ENCODE peak calls at places on chromosomes 13 and 19, in four cellular contexts. D is IMR-90, R is H1, H is H9. A is an unnamed sample.

GRCh38 chr13:110251227-110251791 is 55.6 kb downstream of the COL4A1 start:
- DNase-seq in R (peak; percentile 41), H (no peak), D (no peak), A (no peak)

GRCh38 chr13:24130134-24130792 is 30.3 kb upstream of the SPATA13 start:
- DNase-seq in D (peak; percentile 13), H (no peak), R (no peak), A (no peak)

GRCh38 chr19:38143847-38144246 is 80.2 kb downstream of the DPF1 start:
- DNase-seq in D (no peak), R (no peak), H (no peak), A (peak; percentile 19)

GRCh38 chr13:82370306-82370705 is 1512.0 kb downstream of the SLITRK1 start:
- DNase-seq in H (no peak), D (no peak), R (no peak), A (peak; percentile 31)

GRCh38 chr13:100573121-100573520 is 15.5 kb downstream of the GGACT start:
- DNase-seq in H (peak; percentile 73), D (peak; percentile 82), R (peak; percentile 75), A (peak; percentile 85)

GRCh38 chr13:32284927-32285632 is 30.1 kb downstream of the ZAR1L start:
- DNase-seq in H (no peak), R (no peak), D (peak; percentile 82), A (peak; percentile 9)

GRCh38 chr19:49340069-49340864 is 5.1 kb downstream of the CD37 start:
- DNase-seq in H (peak; percentile 82), R (peak; percentile 75), D (no peak), A (peak; percentile 79)

GRCh38 chr13:93079294-93079693 is 147.3 kb upstream of the GPC6 start:
- DNase-seq in H (no peak), R (no peak), D (peak; percentile 64), A (peak; percentile 7)

GRCh38 chr13:23588576-23589141 is 18.4 kb downstream of the TNFRSF19 start:
- DNase-seq in H (no peak), D (no peak), R (no peak), A (no peak)

GRCh38 chr19:5355076-5355475 is 14.5 kb upstream of the PTPRS start:
- DNase-seq in D (no peak), H (no peak), R (no peak), A (no peak)

GRCh38 chr19:35141627-35142401 is 1.2 kb upstream of the FXYD7 start:
- DNase-seq in H (no peak), R (peak; percentile 65), D (no peak), A (no peak)

GRCh38 chr19:57282011-57282636 is 1.8 kb downstream of the ZNF460 start:
- DNase-seq in H (no peak), D (no peak), R (no peak), A (no peak)

GRCh38 chr19:56088454-56089215 is 32.5 kb downstream of the ZNF787 start:
- DNase-seq in D (no peak), H (no peak), R (no peak), A (no peak)

GRCh38 chr13:90485441-90485840 is 862.0 kb upstream of the MIR17HG start:
- DNase-seq in D (peak; percentile 65), H (no peak), R (no peak), A (no peak)

GRCh38 chr19:11963566-11964355 is 1.1 kb upstream of the ZNF763 start:
- DNase-seq in R (peak; percentile 87), H (peak; percentile 82), D (peak; percentile 61), A (peak; percentile 87)

GRCh38 chr13:42525035-42525504 is 48.9 kb upstream of the TNFSF11 start:
- DNase-seq in H (no peak), R (no peak), D (no peak), A (no peak)

GRCh38 chr13:97274782-97275252 is 52.7 kb downstream of the MBNL2 start:
- DNase-seq in D (peak; percentile 87), H (no peak), R (no peak), A (no peak)

GRCh38 chr19:35236638-35237400 is 8.3 kb upstream of the FAM187B start:
- DNase-seq in H (no peak), R (no peak), D (no peak), A (peak; percentile 67)

GRCh38 chr19:51029718-51030117 is 3.3 kb upstream of the KLK11 start:
- DNase-seq in D (no peak), H (no peak), R (no peak), A (peak; percentile 61)

GRCh38 chr19:6359942-6360341 is 1.4 kb upstream of the CLPP start:
- DNase-seq in D (no peak), R (no peak), H (no peak), A (no peak)

GRCh38 chr19:13835791-13836723 is 40.8 kb downstream of the ZSWIM4 start:
- DNase-seq in H (no peak), R (no peak), D (no peak), A (no peak)

GRCh38 chr19:34493649-34494044 is 12.1 kb downstream of the WTIP start:
- DNase-seq in R (no peak), H (no peak), D (no peak), A (no peak)

GRCh38 chr19:2475702-2476450 is at the start of gene GADD45B:
- DNase-seq in D (peak; percentile 97), H (peak; percentile 95), R (peak; percentile 97), A (peak; percentile 98)

GRCh38 chr19:50486823-50487515 is 10.3 kb upstream of the GARIN5A start:
- DNase-seq in H (peak; percentile 88), D (peak; percentile 19), R (peak; percentile 97), A (peak; percentile 95)

GRCh38 chr13:79386125-79386822 is 19.8 kb downstream of the RBM26 start:
- DNase-seq in H (no peak), R (no peak), D (no peak), A (no peak)

GRCh38 chr13:97212540-97213146 is 9.5 kb upstream of the MBNL2 start:
- DNase-seq in D (peak; percentile 49), R (no peak), H (no peak), A (peak; percentile 66)

GRCh38 chr13:89900104-89900760 is 1447.3 kb upstream of the MIR17HG start:
- DNase-seq in H (no peak), D (no peak), R (no peak), A (no peak)

GRCh38 chr19:13010038-13010991 is 15.0 kb downstream of the NFIX start:
- DNase-seq in R (peak; percentile 83), H (peak; percentile 48), D (no peak), A (no peak)

GRCh38 chr13:100138859-100139491 is 50.1 kb downstream of the PCCA start:
- DNase-seq in D (no peak), H (no peak), R (no peak), A (no peak)

GRCh38 chr13:35857769-35858168 is 273.4 kb downstream of the DCLK1 start:
- DNase-seq in H (peak; percentile 76), R (peak; percentile 52), D (peak; percentile 32), A (peak; percentile 88)

GRCh38 chr19:11657307-11657706 is 60.0 kb downstream of the ZNF627 start:
- DNase-seq in D (no peak), H (no peak), R (no peak), A (peak; percentile 40)

GRCh38 chr19:16874250-16874977 is 14.4 kb upstream of the F2RL3 start:
- DNase-seq in H (no peak), R (no peak), D (no peak), A (no peak)

GRCh38 chr19:18271433-18271841 is 2.8 kb downstream of the IQCN start:
- DNase-seq in H (no peak), R (no peak), D (no peak), A (no peak)

GRCh38 chr13:24187185-24187584 is 26.7 kb downstream of the SPATA13 start:
- DNase-seq in D (peak; percentile 64), R (no peak), H (no peak), A (peak; percentile 40)

GRCh38 chr19:55255618-55256423 is 3.0 kb downstream of the PPP6R1 start:
- DNase-seq in D (peak; percentile 60), H (no peak), R (no peak), A (no peak)

GRCh38 chr19:42445948-42446347 is 3.2 kb upstream of the CXCL17 start:
- DNase-seq in H (no peak), D (no peak), R (no peak), A (no peak)
- H3K4ac ChIP-seq in H (no peak overlapping the region), D (no peak overlapping the region), R (no peak overlapping the region), A (no peak overlapping the region)

GRCh38 chr13:28743499-28744083 is 24.8 kb upstream of the SLC46A3 start:
- DNase-seq in R (peak; percentile 33), H (no peak), D (no peak), A (no peak)
- H3K56ac ChIP-seq in R (no peak overlapping the region), H (no peak overlapping the region), D (no peak overlapping the region), A (no peak overlapping the region)

DNA sequence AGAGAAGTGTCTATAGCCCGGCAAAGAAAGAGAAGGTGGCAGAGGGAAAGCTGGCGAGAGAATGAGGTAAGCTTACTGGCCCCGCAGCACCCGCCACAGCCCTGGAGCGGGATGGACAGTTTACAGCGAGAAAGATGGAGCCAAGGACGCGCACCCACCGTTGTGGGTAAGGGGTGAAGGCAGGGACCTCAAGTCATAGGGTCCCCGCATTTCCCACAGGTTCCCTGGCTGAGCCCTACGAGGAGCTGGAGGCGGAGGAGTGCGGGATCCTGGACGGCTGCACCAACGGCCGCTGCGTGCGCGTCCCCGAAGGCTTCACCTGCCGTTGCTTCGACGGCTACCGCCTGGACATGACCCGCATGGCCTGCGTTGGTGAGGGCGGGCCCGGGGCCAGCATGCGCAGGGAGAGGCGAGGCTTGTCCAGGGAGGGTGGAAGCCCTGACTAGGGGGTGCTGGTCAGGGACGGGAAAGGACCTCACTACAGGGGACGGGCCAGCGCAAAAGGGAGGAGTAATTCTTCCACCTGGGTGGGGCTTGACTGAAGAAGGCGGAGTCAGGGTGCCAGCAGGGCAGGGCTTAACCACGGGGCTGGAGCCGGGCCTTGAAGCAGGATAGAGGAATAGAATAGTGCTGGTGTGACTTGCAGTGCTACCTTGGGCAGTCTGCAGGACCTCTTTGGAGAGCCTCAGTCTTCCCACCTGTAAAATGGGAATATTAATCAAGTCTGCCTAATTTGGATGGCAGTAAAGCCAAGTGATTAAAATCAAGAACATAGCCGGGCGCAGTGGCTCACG is 26.5 kb downstream of the LTBP4 start:
- DNase-seq in H (peak; percentile 64), R (no peak), D (no peak), A (no peak)
- H2BK15ac ChIP-seq in H (no peak overlapping the region), R (no peak overlapping the region), D (no peak overlapping the region), A (no peak overlapping the region)

GRCh38 chr19:33270769-33271168 is 31.6 kb downstream of the CEBPA start:
- DNase-seq in D (no peak), R (no peak), H (no peak), A (no peak)
- H3K4ac ChIP-seq in D (no peak overlapping the region), R (no peak overlapping the region), H (no peak overlapping the region), A (no peak overlapping the region)

GRCh38 chr13:73635166-73635787 is 498.9 kb downstream of the KLF12 start:
- DNase-seq in D (peak; percentile 2), R (no peak), H (no peak), A (no peak)
- H3K56ac ChIP-seq in D (no peak overlapping the region), R (no peak overlapping the region), H (no peak overlapping the region), A (no peak overlapping the region)

DNA sequence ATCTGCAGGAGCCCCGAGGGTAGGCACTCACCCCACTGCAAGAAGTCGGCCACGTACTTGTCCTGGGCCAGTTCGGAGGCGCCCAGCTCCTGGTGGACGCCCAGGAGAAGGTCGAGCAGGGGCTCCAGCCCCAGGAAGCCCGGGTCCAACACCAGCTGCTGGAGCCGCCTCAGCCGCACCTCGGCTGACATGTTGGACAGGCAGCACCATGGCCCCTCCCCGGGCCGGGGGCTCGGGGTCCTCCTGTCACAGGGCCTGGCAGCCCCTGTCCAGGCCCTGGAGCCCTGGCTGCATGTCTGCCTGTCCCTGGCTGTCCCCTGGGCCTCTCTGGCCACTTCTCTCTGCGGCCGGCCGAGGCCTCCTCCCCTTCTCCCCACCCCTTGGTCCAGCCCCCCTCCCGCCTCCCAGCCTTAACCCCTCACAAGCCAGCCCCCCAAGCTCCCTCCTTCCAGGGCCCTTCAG is at the start of gene DMPK:
- DNase-seq in H (peak; percentile 30), R (no peak), D (no peak), A (no peak)
- H2BK15ac ChIP-seq in H (no peak within 1 kb of the TSS), R (no peak within 1 kb of the TSS), D (peak within 1 kb of the TSS; percentile 95), A (no peak within 1 kb of the TSS)

A was measured in mesendoderm.